ENCODE peak calls at places on chromosomes 1 and 21, in four cellular contexts. L is GM06990, X is epithelial cell of esophagus, F is body of pancreas. H is an unnamed sample.

GRCh38 chr1:7186382-7187120 is 401.3 kb downstream of the CAMTA1 start:
- DNase-seq in L (no peak), X (no peak), F (no peak), H (no peak)

GRCh38 chr1:30083800-30084464 is 639.5 kb downstream of the MATN1 start:
- DNase-seq in L (no peak), X (peak), F (no peak), H (peak)

GRCh38 chr1:218374972-218375371 is 29.8 kb downstream of the TGFB2 start:
- DNase-seq in L (no peak), X (peak), F (no peak), H (no peak)

GRCh38 chr1:56194911-56195310 is 384.5 kb downstream of the PLPP3 start:
- DNase-seq in L (no peak), X (peak), F (no peak), H (peak)

GRCh38 chr1:157963713-157964112 is 29.7 kb upstream of the KIRREL1 start:
- DNase-seq in L (no peak), X (peak), F (peak), H (peak)

GRCh38 chr1:119449964-119450363 is 35.0 kb downstream of the HSD3B2 start:
- DNase-seq in L (no peak), X (peak), F (no peak), H (no peak)

GRCh38 chr1:182764029-182764768 is 25.4 kb upstream of the NPL start:
- DNase-seq in L (no peak), X (no peak), F (no peak), H (no peak)

GRCh38 chr1:164380893-164381292 is 178.1 kb upstream of the PBX1 start:
- DNase-seq in L (no peak), X (no peak), F (no peak), H (peak)

GRCh38 chr21:46097826-46098286 is at the start of gene COL6A2:
- DNase-seq in L (no peak), X (no peak), F (peak), H (peak)

GRCh38 chr1:93814059-93814794 is 64.8 kb downstream of the DNTTIP2 start:
- DNase-seq in L (no peak), X (peak), F (peak), H (peak)

GRCh38 chr1:8419172-8419571 is 101.3 kb downstream of the SLC45A1 start:
- DNase-seq in L (no peak), X (no peak), F (no peak), H (peak)

GRCh38 chr1:111992396-111992985 is 3.0 kb upstream of the KCND3 start:
- DNase-seq in L (no peak), X (no peak), F (no peak), H (no peak)

GRCh38 chr1:115440733-115441132 is 102.7 kb upstream of the NGF start:
- DNase-seq in L (no peak), X (no peak), F (no peak), H (no peak)

GRCh38 chr1:181936768-181937581 is 124.5 kb downstream of the ZNF648 start:
- DNase-seq in L (peak), X (peak), F (peak), H (no peak)

DNA sequence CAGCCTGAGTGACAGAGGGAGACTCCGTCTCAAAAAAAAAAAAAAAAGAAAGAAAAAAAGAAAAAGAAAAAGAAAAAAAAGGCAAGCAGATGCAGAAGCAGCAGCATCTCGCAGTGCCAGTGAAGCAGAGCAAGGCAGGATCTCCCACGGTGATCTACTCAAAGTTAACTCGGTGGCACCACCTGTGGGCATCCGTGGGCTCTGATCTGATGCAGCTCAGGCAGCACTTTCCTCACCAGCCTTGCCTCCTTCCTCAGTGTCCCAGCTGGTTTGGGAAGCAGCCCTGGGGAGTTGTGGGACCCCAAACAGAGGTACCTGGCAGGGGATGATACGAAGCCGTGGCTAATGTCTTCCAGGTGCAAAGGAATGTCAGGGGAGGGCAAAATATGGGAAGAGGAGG is 104.3 kb upstream of the KRTAP19-8 start:
- DNase-seq in L (no peak), X (no peak), F (no peak), H (no peak)
- TF ChIP-seq CTCF in L (peak), X (peak), F (no peak), H (no peak)

DNA sequence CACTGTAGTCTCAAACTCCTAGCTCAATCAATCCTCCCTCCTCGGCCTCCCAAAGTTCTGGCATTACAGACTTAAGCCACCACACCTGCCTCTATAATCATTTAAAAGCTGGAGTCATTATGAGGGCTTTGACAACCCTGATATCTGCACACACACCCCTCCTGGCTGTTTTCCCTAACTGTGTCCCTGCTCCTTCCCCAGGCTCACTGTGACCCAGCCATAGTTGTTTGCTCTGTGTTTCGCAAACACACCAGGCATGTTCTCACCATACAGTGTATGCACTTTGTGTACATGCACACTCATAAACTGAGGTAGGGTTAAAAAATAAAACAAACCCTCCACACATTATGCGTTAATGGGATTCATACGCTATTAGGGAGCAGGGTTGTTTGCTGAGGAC is 21.8 kb upstream of the IL20 start:
- DNase-seq in L (no peak), X (no peak), F (peak), H (no peak)
- H3K4me3 ChIP-seq in L (no peak), X (no peak), F (no peak), H (no peak)

GRCh38 chr1:206931709-206932108 is 10.0 kb upstream of the FCMR start:
- DNase-seq in L (no peak), X (no peak), F (no peak), H (no peak)
- TF ChIP-seq CTCF in L (peak), X (no peak), F (no peak), H (no peak)

GRCh38 chr1:64245495-64245894 is 42.1 kb downstream of the UBE2U start:
- DNase-seq in L (no peak), X (no peak), F (peak), H (no peak)
- H3K4me3 ChIP-seq in L (no peak), X (no peak), F (no peak), H (no peak)

GRCh38 chr1:159856576-159856975 is 5.9 kb downstream of the VSIG8 start:
- DNase-seq in L (no peak), X (peak), F (no peak), H (no peak)
- TF ChIP-seq CTCF in L (no peak), X (no peak), F (no peak), H (no peak)

GRCh38 chr1:109162626-109163025 is 48.7 kb downstream of the ELAPOR1 start:
- DNase-seq in L (no peak), X (no peak), F (no peak), H (no peak)
- H3K4me3 ChIP-seq in L (no peak), X (no peak), F (no peak), H (no peak)

GRCh38 chr1:58900401-58900800 is 116.6 kb upstream of the JUN start:
- DNase-seq in L (no peak), X (no peak), F (no peak), H (no peak)
- TF ChIP-seq CTCF in L (no peak), X (no peak), F (no peak), H (no peak)

H was measured in AG10803.